ENCODE peak calls at places on chromosomes 2 and 18, in seven cellular contexts. U is LHCN-M2, N is ELF-1, W is A172, T is neural crest cell, R is heart right ventricle, C is progenitor cell of endocrine pancreas. J is an unnamed sample.

GRCh38 chr2:152426801-152427200 is 91.8 kb downstream of the FMNL2 start:
- DNase-seq in T (no peak), U (peak; percentile 43), N (no peak), C (no peak), W (no peak), R (no peak), J (no peak)

GRCh38 chr2:55419236-55419513 is 481 bp downstream of the CCDC88A start:
- DNase-seq in N (peak; percentile 75), R (peak; percentile 24), C (no peak), W (peak; percentile 61), T (no peak), U (peak; percentile 46), J (no peak)

GRCh38 chr18:286515-287310 is 18.9 kb upstream of the THOC1 start:
- DNase-seq in T (no peak), C (no peak), N (no peak), R (no peak), W (peak; percentile 23), U (peak; percentile 28), J (no peak)

GRCh38 chr2:120199837-120200499 is 23.2 kb downstream of the TMEM185B start:
- DNase-seq in C (no peak), T (no peak), U (no peak), R (no peak), W (no peak), N (no peak), J (no peak)

GRCh38 chr18:9419956-9420631 is 55.2 kb upstream of the RALBP1 start:
- DNase-seq in U (peak; percentile 88), C (no peak), R (no peak), N (no peak), W (peak; percentile 67), T (no peak), J (no peak)

GRCh38 chr18:51569153-51569552 is 371.7 kb upstream of the MEX3C start:
- DNase-seq in W (no peak), T (no peak), U (no peak), C (no peak), N (no peak), R (no peak), J (no peak)

GRCh38 chr2:188291142-188291616 is 495 bp upstream of the GULP1 start:
- DNase-seq in T (no peak), U (no peak), N (peak; percentile 67), R (no peak), C (no peak), W (no peak), J (no peak)

GRCh38 chr18:46167971-46168370 is 63.8 kb downstream of the HAUS1 start:
- DNase-seq in R (no peak), W (no peak), U (no peak), N (peak; percentile 35), T (no peak), C (no peak), J (no peak)

GRCh38 chr2:65991332-65991731 is 443.6 kb upstream of the MEIS1 start:
- DNase-seq in U (no peak), W (peak; percentile 47), C (no peak), R (no peak), N (peak; percentile 37), T (no peak), J (no peak)

GRCh38 chr18:62450546-62451395 is 72.1 kb upstream of the ZCCHC2 start:
- DNase-seq in W (peak; percentile 90), U (peak; percentile 98), C (no peak), T (no peak), N (peak; percentile 50), R (peak; percentile 65), J (no peak)

GRCh38 chr2:121333834-121334558 is 49.0 kb upstream of the TFCP2L1 start:
- DNase-seq in W (no peak), R (no peak), U (no peak), C (no peak), T (no peak), N (no peak), J (no peak)

GRCh38 chr2:163319006-163319405 is 416.8 kb downstream of the FIGN start:
- DNase-seq in C (no peak), U (peak; percentile 19), T (no peak), W (peak; percentile 14), R (no peak), N (no peak), J (no peak)

GRCh38 chr2:174561283-174562275 is 36.0 kb downstream of the WIPF1 start:
- DNase-seq in N (no peak), C (no peak), W (no peak), R (peak; percentile 76), U (no peak), T (no peak), J (no peak)

GRCh38 chr2:102770506-102770905 is 8.7 kb downstream of the TMEM182 start:
- DNase-seq in N (no peak), T (no peak), C (no peak), W (peak; percentile 7), R (no peak), U (no peak), J (no peak)

GRCh38 chr2:125175415-125175814 is 1150.3 kb downstream of the CNTNAP5 start:
- DNase-seq in W (no peak), N (no peak), R (no peak), U (no peak), T (no peak), C (no peak), J (no peak)

GRCh38 chr2:190579058-190579410 is 44.5 kb upstream of the NEMP2 start:
- DNase-seq in T (no peak), C (no peak), W (no peak), N (no peak), R (no peak), U (no peak), J (no peak)

GRCh38 chr2:225649274-225649673 is 249.8 kb downstream of the NYAP2 start:
- DNase-seq in U (no peak), N (no peak), T (no peak), W (no peak), C (no peak), R (no peak), J (no peak)

GRCh38 chr2:231926761-231927565 is 767 bp upstream of the NPPC start:
- DNase-seq in W (no peak), T (no peak), U (no peak), R (no peak), N (no peak), C (no peak), J (no peak)

GRCh38 chr2:224165901-224166319 is 126.8 kb upstream of the SERPINE2 start:
- DNase-seq in R (no peak), T (no peak), W (no peak), N (no peak), U (no peak), C (no peak), J (no peak)

GRCh38 chr2:145421841-145422240 is 901.9 kb upstream of the ZEB2 start:
- DNase-seq in C (no peak), N (no peak), T (no peak), W (no peak), U (peak; percentile 44), R (no peak), J (no peak)

GRCh38 chr2:10400568-10400977 is 47.6 kb downstream of the ODC1 start:
- DNase-seq in U (peak; percentile 41), T (no peak), R (no peak), W (no peak), C (no peak), N (no peak), J (no peak)

GRCh38 chr18:8765692-8766463 is 60.5 kb downstream of the MTCL1 start:
- DNase-seq in N (no peak), T (no peak), W (peak; percentile 61), C (no peak), U (no peak), R (no peak), J (no peak)

GRCh38 chr2:10283106-10284062 is 19.3 kb upstream of the HPCAL1 start:
- DNase-seq in N (peak; percentile 68), U (peak; percentile 87), C (no peak), W (peak; percentile 99), R (no peak), T (no peak), J (no peak)

GRCh38 chr2:158733430-158733755 is 61.7 kb upstream of the DAPL1 start:
- DNase-seq in W (no peak), C (no peak), N (no peak), R (no peak), U (no peak), T (no peak), J (no peak)

GRCh38 chr2:75862547-75862946 is 151.8 kb upstream of the GCFC2 start:
- DNase-seq in T (no peak), N (no peak), C (no peak), W (no peak), U (no peak), R (no peak), J (no peak)

GRCh38 chr2:168920504-168921157 is 19.5 kb downstream of the G6PC2 start:
- DNase-seq in U (peak; percentile 35), C (no peak), R (no peak), N (no peak), T (no peak), W (peak; percentile 49), J (peak; percentile 57)

GRCh38 chr2:177298191-177298590 is 33.7 kb upstream of the NFE2L2 start:
- DNase-seq in U (peak; percentile 23), R (no peak), W (no peak), N (no peak), C (no peak), T (no peak), J (no peak)

J was measured in KG1.